ENCODE peak calls at places on chromosomes 13 and 19, in four cellular contexts. L, F, G and I are unnamed samples.

GRCh38 chr19:18232540-18233223 is 6.4 kb upstream of the PDE4C start:
- DNase-seq in L (no peak), F (no peak), G (no peak), I (no peak)

GRCh38 chr19:46428278-46429141 is at the start of gene PNMA8C:
- DNase-seq in L (no peak), F (peak), G (no peak), I (no peak)

GRCh38 chr19:42406111-42406510 is 16.0 kb upstream of the CNFN start:
- DNase-seq in L (no peak), F (no peak), G (no peak), I (no peak)

GRCh38 chr13:82597737-82598136 is 1284.5 kb downstream of the SLITRK1 start:
- DNase-seq in L (no peak), F (no peak), G (no peak), I (no peak)

GRCh38 chr19:43739419-43739818 is 15.3 kb downstream of the SMG9 start:
- DNase-seq in L (no peak), F (no peak), G (no peak), I (no peak)

GRCh38 chr13:88592105-88592504 is 920.9 kb downstream of the SLITRK5 start:
- DNase-seq in L (no peak), F (no peak), G (no peak), I (no peak)

GRCh38 chr13:83516781-83517180 is 365.5 kb downstream of the SLITRK1 start:
- DNase-seq in L (no peak), F (no peak), G (no peak), I (no peak)

GRCh38 chr19:51259348-51260245 is 8.7 kb downstream of the SIGLECL1 start:
- DNase-seq in L (peak), F (peak), G (peak), I (peak)

DNA sequence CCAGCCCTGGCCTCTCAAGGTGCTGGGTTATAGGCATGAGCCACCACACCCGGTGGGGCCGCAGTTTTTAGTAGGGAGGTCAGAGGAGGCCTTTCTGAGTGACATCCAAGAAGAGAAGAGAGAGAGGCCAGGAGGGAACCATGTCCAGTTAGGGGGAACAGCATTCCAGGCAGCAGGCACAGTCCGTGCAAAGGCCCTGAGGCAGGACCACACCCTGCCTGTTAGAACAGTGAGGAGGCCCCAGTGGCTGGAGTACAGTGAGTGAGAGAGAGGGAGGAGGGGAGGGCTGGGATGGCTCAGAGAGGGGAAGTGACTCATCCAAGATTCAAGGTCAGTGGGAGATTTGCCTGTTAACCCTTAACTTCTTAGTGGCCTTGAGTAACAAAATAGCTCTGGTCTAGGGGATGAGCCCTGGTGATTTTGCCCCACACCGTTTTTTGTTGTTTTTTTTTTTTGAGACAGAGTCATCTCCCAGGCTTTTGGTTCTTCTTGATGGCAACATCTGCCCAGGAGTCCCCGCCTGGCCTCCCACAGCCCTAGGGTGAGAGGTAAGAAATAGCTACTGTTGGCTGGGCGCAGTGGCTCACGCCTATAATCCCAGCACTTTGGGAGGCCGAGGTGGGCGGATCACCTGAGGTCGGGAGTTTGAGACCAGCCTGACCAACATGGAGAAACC is 2.7 kb upstream of the PLIN3 start:
- DNase-seq in L (no peak), F (peak), G (peak), I (peak)
- TF ChIP-seq REST in L (no peak), F (no peak), G (no peak), I (no peak)

DNA sequence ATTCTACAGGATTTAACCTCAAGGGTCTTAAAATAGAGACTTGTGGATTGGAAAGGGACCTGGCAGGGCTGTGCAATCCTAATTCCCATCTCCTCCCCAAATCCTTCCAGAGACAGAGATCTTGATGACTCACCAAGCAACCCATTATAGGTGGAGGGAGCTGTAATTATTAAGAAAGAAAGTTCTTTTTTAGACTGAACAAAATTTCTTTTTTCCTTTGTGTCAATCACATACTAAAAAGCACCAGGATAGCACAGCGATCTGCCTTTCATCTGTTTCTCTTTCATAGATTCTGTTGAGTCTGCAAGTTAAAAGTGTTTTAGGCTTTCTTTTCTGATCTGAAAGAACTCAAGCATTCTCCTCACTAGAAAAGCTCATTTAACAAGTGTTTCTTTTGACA is 222.8 kb downstream of the DCT start:
- DNase-seq in L (no peak), F (no peak), G (no peak), I (no peak)
- TF ChIP-seq REST in L (no peak), F (no peak), G (no peak), I (no peak)

GRCh38 chr13:30936920-30937319 is 4.5 kb downstream of the TEX26 start:
- DNase-seq in L (no peak), F (no peak), G (no peak), I (no peak)

GRCh38 chr13:30933334-30933681 is 852 bp downstream of the TEX26 start:
- DNase-seq in L (no peak), F (no peak), G (no peak), I (no peak)

GRCh38 chr13:30932481-30933333 is at the start of gene TEX26:
- DNase-seq in L (no peak), F (no peak), G (no peak), I (no peak)

GRCh38 chr13:30934803-30935202 is 2.3 kb downstream of the TEX26 start:
- DNase-seq in L (no peak), F (no peak), G (no peak), I (no peak)

DNA sequence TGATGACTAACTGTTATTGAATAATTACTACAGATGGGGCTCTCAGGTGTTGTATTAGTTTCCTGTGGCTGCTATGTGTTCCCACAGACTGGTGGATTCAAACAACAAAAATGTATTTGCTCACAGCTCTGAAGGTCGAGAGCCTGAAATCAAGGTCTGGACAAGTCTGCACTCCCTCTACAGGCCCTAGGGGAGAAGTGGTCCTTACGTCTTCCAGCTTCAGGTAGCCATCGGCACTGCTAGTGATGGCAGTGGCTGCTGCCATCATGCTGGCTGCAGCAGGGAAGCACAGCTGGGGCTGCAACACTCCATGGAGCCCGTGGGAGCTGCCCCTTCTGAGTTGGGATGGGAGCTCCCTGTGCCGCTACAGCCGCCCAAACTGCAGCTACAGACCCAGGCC is 1.9 kb downstream of the TEX26 start:
- DNase-seq in L (no peak), F (no peak), G (no peak), I (no peak)
- TF ChIP-seq REST in L (no peak), F (no peak), G (no peak), I (no peak)

DNA sequence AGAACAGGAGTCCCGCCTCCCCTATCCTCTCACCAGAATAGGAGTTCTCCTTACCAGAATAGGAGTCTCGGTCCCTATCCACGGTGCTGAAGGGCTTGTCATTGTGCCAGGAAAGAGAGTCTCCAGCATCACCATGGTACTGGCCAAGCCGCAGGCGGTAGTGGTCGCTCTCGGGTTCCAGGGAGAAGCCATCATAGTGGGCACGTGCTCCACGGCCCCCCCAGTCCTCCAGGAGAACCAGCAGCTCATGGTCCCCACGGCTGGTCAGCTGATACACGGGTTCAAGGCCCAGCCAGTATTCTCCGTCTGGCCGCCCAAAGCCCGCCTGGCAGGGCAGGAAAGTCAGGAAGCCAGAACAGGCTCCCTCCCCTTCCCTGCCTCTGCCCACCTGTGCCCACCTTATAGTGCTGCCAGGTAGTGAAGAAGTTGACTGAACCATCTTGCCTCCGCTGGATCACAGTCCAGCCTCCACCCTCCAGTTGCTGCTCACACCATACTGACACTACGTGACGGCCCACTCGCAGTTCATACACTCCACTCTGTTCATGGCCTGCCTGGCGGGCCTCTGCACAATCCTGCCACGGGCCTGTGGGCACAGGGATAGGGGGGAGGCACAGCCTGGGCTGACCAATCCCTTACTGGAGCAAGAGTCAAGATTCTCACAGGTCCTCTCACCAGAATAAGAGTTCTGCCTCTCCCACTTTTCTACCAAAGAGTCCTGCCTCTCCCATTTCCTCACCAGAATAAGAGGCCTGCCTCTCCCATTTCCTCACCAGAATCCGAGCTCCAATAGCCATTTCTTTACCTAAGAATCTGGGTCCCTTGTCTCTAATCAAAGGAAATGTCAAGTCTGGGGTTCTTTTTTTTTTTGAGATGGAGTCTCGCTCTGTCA is 7.4 kb downstream of the SHFL start:
- DNase-seq in L (no peak), F (no peak), G (no peak), I (no peak)
- TF ChIP-seq REST in L (peak), F (peak), G (peak), I (peak)

GRCh38 chr13:26259634-26260033 is 5.7 kb downstream of the CDK8 start:
- DNase-seq in L (no peak), F (no peak), G (no peak), I (no peak)
- TF ChIP-seq REST in L (no peak), F (peak), G (peak), I (peak)

GRCh38 chr19:6730153-6730804 is 7.1 kb downstream of the GPR108 start:
- DNase-seq in L (no peak), F (no peak), G (no peak), I (no peak)
- TF ChIP-seq REST in L (no peak), F (no peak), G (no peak), I (no peak)

DNA sequence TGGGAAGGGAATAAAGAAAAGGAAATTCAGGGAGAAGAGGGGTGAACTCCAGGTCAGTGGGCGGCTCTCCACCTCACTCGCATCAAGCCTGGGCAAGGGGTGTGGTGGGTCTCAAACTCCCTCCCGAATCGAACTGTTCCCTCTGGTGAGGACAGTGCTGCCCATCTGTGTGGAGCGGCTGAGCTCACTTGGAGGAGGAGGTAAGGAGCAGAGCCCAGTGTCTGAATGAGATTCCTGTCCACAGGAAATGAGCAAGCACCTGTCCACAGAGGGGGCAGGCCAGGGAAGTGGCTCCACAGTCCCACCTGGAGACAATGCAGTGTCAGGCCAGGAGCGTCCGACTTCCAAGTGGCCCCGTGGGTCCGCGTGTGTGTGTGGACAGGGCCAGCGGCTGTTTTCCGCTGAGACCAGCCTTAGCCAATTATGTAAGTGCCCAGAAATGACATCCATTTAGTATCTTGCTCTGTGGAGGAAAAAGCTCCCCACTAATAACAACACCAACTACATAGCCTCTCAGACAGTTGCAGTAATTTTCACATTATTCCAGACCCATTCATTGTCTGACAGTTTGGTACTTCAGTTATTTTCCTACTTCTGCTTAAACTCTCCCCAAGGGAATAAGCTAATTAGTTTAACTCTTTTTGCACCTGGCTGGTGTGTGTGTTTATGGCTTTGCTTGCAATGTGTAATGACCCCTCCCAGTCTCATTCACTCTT is 114.5 kb downstream of the SOX1 start:
- DNase-seq in L (no peak), F (no peak), G (no peak), I (no peak)
- TF ChIP-seq REST in L (no peak), F (no peak), G (no peak), I (no peak)